ENCODE peak calls at places on chromosomes 3 and 15, in five cellular contexts. One of them, this sample, is unnamed.

GRCh38 chr3:142315083-142315482 is 89.7 kb upstream of the GK5 start:
- DNase-seq in fibroblast of the aortic adventitia: peak; percentile 64
- DNase-seq in right cardiac atrium: no peak
- DNase-seq in M059J: peak; percentile 98
- DNase-seq in T-helper 1 cell: no peak
- DNase-seq in this sample: peak; percentile 62

GRCh38 chr3:197339841-197340520 is 41.6 kb upstream of the DLG1 start:
- DNase-seq in fibroblast of the aortic adventitia: peak; percentile 55
- DNase-seq in right cardiac atrium: no peak
- DNase-seq in M059J: peak; percentile 82
- DNase-seq in T-helper 1 cell: no peak
- DNase-seq in this sample: peak; percentile 67

GRCh38 chr15:23910030-23910429 is 222.9 kb upstream of the NDN start:
- DNase-seq in fibroblast of the aortic adventitia: no peak
- DNase-seq in right cardiac atrium: no peak
- DNase-seq in M059J: no peak
- DNase-seq in T-helper 1 cell: no peak
- DNase-seq in this sample: no peak

GRCh38 chr3:126132751-126133511 is 47.5 kb downstream of the ALDH1L1 start:
- DNase-seq in fibroblast of the aortic adventitia: peak; percentile 5
- DNase-seq in right cardiac atrium: no peak
- DNase-seq in M059J: no peak
- DNase-seq in T-helper 1 cell: no peak
- DNase-seq in this sample: peak; percentile 29

GRCh38 chr15:69146724-69147435 is 13.6 kb upstream of the GLCE start:
- DNase-seq in fibroblast of the aortic adventitia: no peak
- DNase-seq in right cardiac atrium: no peak
- DNase-seq in M059J: no peak
- DNase-seq in T-helper 1 cell: no peak
- DNase-seq in this sample: no peak

GRCh38 chr3:46897829-46898320 is 20.4 kb downstream of the PTH1R start:
- DNase-seq in fibroblast of the aortic adventitia: no peak
- DNase-seq in right cardiac atrium: peak; percentile 18
- DNase-seq in M059J: no peak
- DNase-seq in T-helper 1 cell: no peak
- DNase-seq in this sample: no peak

GRCh38 chr3:167735233-167736107 is at the start of gene SERPINI1:
- DNase-seq in fibroblast of the aortic adventitia: peak; percentile 88
- DNase-seq in right cardiac atrium: peak; percentile 87
- DNase-seq in M059J: peak; percentile 93
- DNase-seq in T-helper 1 cell: peak; percentile 71
- DNase-seq in this sample: peak; percentile 96

GRCh38 chr15:78092111-78093041 is at the start of gene SH2D7:
- DNase-seq in fibroblast of the aortic adventitia: peak; percentile 39
- DNase-seq in right cardiac atrium: no peak
- DNase-seq in M059J: no peak
- DNase-seq in T-helper 1 cell: no peak
- DNase-seq in this sample: no peak

GRCh38 chr3:33490641-33491241 is 50.5 kb upstream of the UBP1 start:
- DNase-seq in fibroblast of the aortic adventitia: peak; percentile 25
- DNase-seq in right cardiac atrium: no peak
- DNase-seq in M059J: no peak
- DNase-seq in T-helper 1 cell: no peak
- DNase-seq in this sample: no peak

This sample was measured in adipocyte.